ENCODE peak calls at places on chromosomes 12 and 14, in eight cellular contexts. One of them, this sample, is unnamed.

GRCh38 chr12:115452751-115453281 is 768.8 kb upstream of the TBX3 start:
- DNase-seq in NCI-H510A treated with DMSO at 0.1 percent for 48 hours: no peak
- DNase-seq in T-cell: no peak
- DNase-seq in BJ: no peak
- DNase-seq in activated T-cell treated with anti-CD3 and anti-CD28 coated beads for 24 hours: no peak
- DNase-seq in NCI-H1436 treated with DMSO at 0.1 percent for 48 hours: no peak
- DNase-seq in EL: no peak
- DNase-seq in HCEC 1CT: no peak
- DNase-seq in this sample: no peak

GRCh38 chr14:71711619-71712018 is 220.6 kb upstream of the RGS6 start:
- DNase-seq in NCI-H510A treated with DMSO at 0.1 percent for 48 hours: no peak
- DNase-seq in T-cell: no peak
- DNase-seq in BJ: peak; percentile 87
- DNase-seq in activated T-cell treated with anti-CD3 and anti-CD28 coated beads for 24 hours: no peak
- DNase-seq in NCI-H1436 treated with DMSO at 0.1 percent for 48 hours: no peak
- DNase-seq in EL: peak; percentile 91
- DNase-seq in HCEC 1CT: peak; percentile 76
- DNase-seq in this sample: no peak

GRCh38 chr12:128543493-128543892 is 276.5 kb downstream of the TMEM132C start:
- DNase-seq in NCI-H510A treated with DMSO at 0.1 percent for 48 hours: no peak
- DNase-seq in T-cell: no peak
- DNase-seq in BJ: no peak
- DNase-seq in activated T-cell treated with anti-CD3 and anti-CD28 coated beads for 24 hours: no peak
- DNase-seq in NCI-H1436 treated with DMSO at 0.1 percent for 48 hours: no peak
- DNase-seq in EL: no peak
- DNase-seq in HCEC 1CT: no peak
- DNase-seq in this sample: no peak

GRCh38 chr14:100383727-100384158 is 60.6 kb downstream of the SLC25A47 start:
- DNase-seq in NCI-H510A treated with DMSO at 0.1 percent for 48 hours: peak; percentile 43
- DNase-seq in T-cell: peak; percentile 59
- DNase-seq in BJ: no peak
- DNase-seq in activated T-cell treated with anti-CD3 and anti-CD28 coated beads for 24 hours: peak; percentile 54
- DNase-seq in NCI-H1436 treated with DMSO at 0.1 percent for 48 hours: no peak
- DNase-seq in EL: peak; percentile 64
- DNase-seq in HCEC 1CT: peak; percentile 42
- DNase-seq in this sample: peak; percentile 42

GRCh38 chr12:237026-237815 is 23.3 kb upstream of the SLC6A12 start:
- DNase-seq in NCI-H510A treated with DMSO at 0.1 percent for 48 hours: no peak
- DNase-seq in T-cell: no peak
- DNase-seq in BJ: no peak
- DNase-seq in activated T-cell treated with anti-CD3 and anti-CD28 coated beads for 24 hours: no peak
- DNase-seq in NCI-H1436 treated with DMSO at 0.1 percent for 48 hours: no peak
- DNase-seq in EL: no peak
- DNase-seq in HCEC 1CT: no peak
- DNase-seq in this sample: no peak

GRCh38 chr14:46973295-46973694 is 321.7 kb upstream of the RPL10L start:
- DNase-seq in NCI-H510A treated with DMSO at 0.1 percent for 48 hours: no peak
- DNase-seq in T-cell: no peak
- DNase-seq in BJ: no peak
- DNase-seq in activated T-cell treated with anti-CD3 and anti-CD28 coated beads for 24 hours: no peak
- DNase-seq in NCI-H1436 treated with DMSO at 0.1 percent for 48 hours: no peak
- DNase-seq in EL: no peak
- DNase-seq in HCEC 1CT: no peak
- DNase-seq in this sample: no peak

GRCh38 chr12:62730649-62731377 is 204.1 kb downstream of the PPM1H start:
- DNase-seq in NCI-H510A treated with DMSO at 0.1 percent for 48 hours: no peak
- DNase-seq in T-cell: no peak
- DNase-seq in BJ: no peak
- DNase-seq in activated T-cell treated with anti-CD3 and anti-CD28 coated beads for 24 hours: no peak
- DNase-seq in NCI-H1436 treated with DMSO at 0.1 percent for 48 hours: no peak
- DNase-seq in EL: peak; percentile 68
- DNase-seq in HCEC 1CT: peak; percentile 74
- DNase-seq in this sample: no peak

GRCh38 chr12:65497645-65498044 is 219.2 kb downstream of the MSRB3 start:
- DNase-seq in NCI-H510A treated with DMSO at 0.1 percent for 48 hours: no peak
- DNase-seq in T-cell: no peak
- DNase-seq in BJ: no peak
- DNase-seq in activated T-cell treated with anti-CD3 and anti-CD28 coated beads for 24 hours: no peak
- DNase-seq in NCI-H1436 treated with DMSO at 0.1 percent for 48 hours: no peak
- DNase-seq in EL: no peak
- DNase-seq in HCEC 1CT: peak; percentile 31
- DNase-seq in this sample: no peak

GRCh38 chr12:9124346-9125031 is 8.8 kb upstream of the A2M start:
- DNase-seq in NCI-H510A treated with DMSO at 0.1 percent for 48 hours: no peak
- DNase-seq in T-cell: no peak
- DNase-seq in BJ: no peak
- DNase-seq in activated T-cell treated with anti-CD3 and anti-CD28 coated beads for 24 hours: no peak
- DNase-seq in NCI-H1436 treated with DMSO at 0.1 percent for 48 hours: no peak
- DNase-seq in EL: no peak
- DNase-seq in HCEC 1CT: no peak
- DNase-seq in this sample: no peak

This sample was measured in RKO.